ENCODE peak calls at places on chromosome 18, in ten cellular contexts. L is breast epithelium; D is PC-9; T is adrenal gland; A is GM23248; B is PC-3; U is psoas muscle; V is RWPE1; M is foreskin keratinocyte; Q is CD8-positive, alpha-beta memory T cell. I is an unnamed sample.

GRCh38 chr18:60549338-60549960 is 176.9 kb upstream of the MC4R start:
- DNase-seq in B (peak), L (no peak), A (peak), Q (no peak), D (peak), M (peak), V (no peak), T (peak), U (no peak), I (no peak)

GRCh38 chr18:76957384-76958355 is 135.3 kb downstream of the ZNF236 start:
- DNase-seq in M (no peak), Q (no peak), D (no peak), T (no peak), A (no peak), U (no peak), V (no peak), L (no peak), B (no peak), I (no peak)

GRCh38 chr18:3886575-3887322 is 436.8 kb downstream of the TGIF1 start:
- DNase-seq in T (peak), Q (no peak), U (no peak), L (no peak), M (no peak), A (no peak), D (no peak), B (no peak), V (no peak), I (no peak)

GRCh38 chr18:56550121-56550520 is 88.3 kb downstream of the TXNL1 start:
- DNase-seq in U (no peak), M (no peak), B (no peak), D (no peak), Q (no peak), V (no peak), A (peak), L (no peak), T (no peak), I (no peak)

GRCh38 chr18:51890762-51891161 is 449.2 kb upstream of the DCC start:
- DNase-seq in U (no peak), T (peak), M (peak), V (peak), B (peak), D (peak), L (peak), A (peak), Q (no peak), I (no peak)

GRCh38 chr18:36378194-36378593 is 80.7 kb downstream of the FHOD3 start:
- DNase-seq in B (no peak), U (no peak), T (no peak), Q (no peak), V (no peak), A (peak), L (no peak), M (no peak), D (no peak), I (no peak)

GRCh38 chr18:3067213-3068118 is 54.5 kb upstream of the LPIN2 start:
- DNase-seq in L (no peak), D (no peak), B (no peak), V (no peak), Q (peak), A (no peak), T (no peak), M (no peak), U (no peak), I (peak)

GRCh38 chr18:37779220-37779619 is 213.6 kb upstream of the CELF4 start:
- DNase-seq in B (no peak), D (no peak), T (no peak), V (no peak), Q (no peak), M (no peak), A (no peak), U (no peak), L (no peak), I (peak)

GRCh38 chr18:41744664-41745063 is 210.4 kb upstream of the PIK3C3 start:
- DNase-seq in L (no peak), B (no peak), A (no peak), D (no peak), M (no peak), T (no peak), U (no peak), V (no peak), Q (no peak), I (no peak)

GRCh38 chr18:24076950-24077349 is 61.9 kb upstream of the CABYR start:
- DNase-seq in U (no peak), M (no peak), Q (no peak), V (no peak), A (no peak), D (no peak), T (no peak), L (no peak), B (no peak), I (no peak)

GRCh38 chr18:45481846-45482245 is 133.4 kb upstream of the SLC14A2 start:
- DNase-seq in M (no peak), T (no peak), L (no peak), V (no peak), Q (no peak), B (no peak), A (no peak), D (no peak), U (no peak), I (no peak)

GRCh38 chr18:57519668-57520424 is 66.7 kb downstream of the FECH start:
- DNase-seq in V (peak), T (no peak), Q (no peak), L (no peak), U (no peak), B (no peak), M (no peak), D (peak), A (no peak), I (no peak)

GRCh38 chr18:6103758-6104157 is 208.4 kb upstream of the TMEM200C start:
- DNase-seq in T (no peak), A (no peak), B (no peak), Q (no peak), L (no peak), V (no peak), D (no peak), M (no peak), U (no peak), I (no peak)

GRCh38 chr18:77249583-77250500 is at the start of gene GALR1:
- DNase-seq in V (no peak), T (no peak), D (no peak), A (peak), M (no peak), B (no peak), Q (no peak), L (no peak), U (no peak), I (no peak)

GRCh38 chr18:70385474-70385873 is 96.6 kb downstream of the SOCS6 start:
- DNase-seq in M (no peak), Q (no peak), U (no peak), A (peak), V (no peak), D (no peak), B (no peak), T (no peak), L (no peak), I (no peak)

GRCh38 chr18:3688682-3689081 is 238.7 kb downstream of the TGIF1 start:
- DNase-seq in L (no peak), A (peak), B (peak), V (peak), M (peak), U (no peak), D (no peak), T (no peak), Q (no peak), I (no peak)

GRCh38 chr18:79393181-79393598 is 2.5 kb upstream of the NFATC1 start:
- DNase-seq in M (no peak), D (no peak), U (peak), B (no peak), T (no peak), L (no peak), A (peak), Q (peak), V (no peak), I (peak)

GRCh38 chr18:61972389-61973264 is 79.8 kb upstream of the RNF152 start:
- DNase-seq in Q (no peak), T (no peak), D (no peak), V (no peak), B (no peak), A (no peak), L (no peak), M (no peak), U (no peak), I (no peak)

GRCh38 chr18:12307251-12307736 is 747 bp upstream of the TUBB6 start:
- DNase-seq in L (peak), V (no peak), U (peak), B (no peak), D (no peak), T (peak), Q (no peak), A (peak), M (no peak), I (peak)

GRCh38 chr18:22504665-22505064 is 87.0 kb upstream of the CTAGE1 start:
- DNase-seq in Q (no peak), A (peak), D (peak), B (peak), V (peak), M (peak), T (no peak), L (no peak), U (no peak), I (no peak)
- H3K27ac ChIP-seq in Q (no peak), A (peak), D (no peak), B (peak), V (no peak), M (no peak), T (no peak), L (no peak), U (no peak), I (no peak)

GRCh38 chr18:22709288-22710060 is 223.7 kb upstream of the RBBP8 start:
- DNase-seq in D (no peak), B (no peak), T (peak), A (peak), V (no peak), U (no peak), L (no peak), M (no peak), Q (no peak), I (no peak)

GRCh38 chr18:22713511-22713910 is 219.6 kb upstream of the RBBP8 start:
- DNase-seq in A (no peak), L (no peak), Q (no peak), T (no peak), B (no peak), V (no peak), M (no peak), D (no peak), U (no peak), I (no peak)

GRCh38 chr18:22705328-22705727 is 227.8 kb upstream of the RBBP8 start:
- DNase-seq in A (peak), Q (no peak), M (peak), B (peak), V (peak), L (no peak), D (no peak), U (no peak), T (no peak), I (no peak)

GRCh38 chr18:22711381-22711717 is 221.8 kb upstream of the RBBP8 start:
- DNase-seq in L (no peak), U (no peak), Q (no peak), M (peak), D (peak), A (peak), V (peak), B (peak), T (no peak), I (no peak)

GRCh38 chr18:22710628-22711380 is 222.3 kb upstream of the RBBP8 start:
- DNase-seq in L (no peak), D (no peak), T (peak), B (peak), A (peak), V (peak), M (peak), Q (no peak), U (no peak), I (peak)
- H3K27ac ChIP-seq in L (peak), D (peak), T (peak), B (peak), A (peak), V (peak), M (peak), Q (no peak), U (peak), I (peak)

DNA sequence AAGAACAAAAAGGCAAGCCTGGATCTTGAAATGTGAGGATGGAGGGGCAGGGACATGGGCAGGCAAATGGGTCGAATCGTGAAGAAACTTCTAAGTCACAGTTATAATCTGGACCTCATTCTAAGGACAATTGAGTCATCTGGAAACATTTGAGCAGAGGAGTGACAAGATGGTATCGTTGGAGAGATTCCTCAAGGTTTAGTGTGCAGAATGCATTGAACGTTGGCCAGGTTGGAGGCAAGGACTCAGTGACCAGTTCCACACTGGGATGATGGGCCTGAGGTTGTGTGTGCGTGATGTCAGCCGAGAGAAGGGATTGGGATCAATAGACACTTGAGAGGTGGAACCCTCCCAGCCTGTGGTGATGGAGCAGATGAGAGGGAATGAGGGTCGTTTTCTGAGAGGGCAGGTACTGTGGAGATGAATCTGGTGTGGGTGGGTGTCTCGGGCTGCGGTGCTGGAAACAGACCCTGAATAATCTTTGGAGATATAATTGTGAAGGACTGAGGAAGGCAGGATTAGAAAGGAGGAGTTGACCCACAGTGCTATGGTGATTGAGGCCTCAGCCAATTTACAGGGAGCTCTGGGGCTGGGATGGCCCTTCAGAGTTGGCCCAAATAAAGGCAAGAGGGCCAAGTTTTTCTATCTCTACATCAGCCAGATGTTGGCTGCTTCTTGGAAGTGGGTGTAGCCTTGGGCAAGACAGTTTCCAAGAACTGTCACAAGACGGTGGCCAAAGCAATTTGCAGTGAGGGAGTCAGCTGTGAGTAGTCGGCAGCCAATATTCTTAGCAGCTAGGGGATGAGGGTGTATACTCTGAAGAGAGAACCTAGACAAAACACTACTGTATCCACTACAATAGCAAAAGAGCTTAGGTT is 5.8 kb upstream of the ZNF532 start:
- DNase-seq in U (peak), A (peak), D (no peak), T (peak), V (no peak), Q (no peak), L (peak), M (no peak), B (no peak), I (no peak)
- H3K27ac ChIP-seq in U (peak), A (peak), D (no peak), T (no peak), V (no peak), Q (no peak), L (peak), M (no peak), B (no peak), I (no peak)

GRCh38 chr18:48874701-48875162 is 76.0 kb downstream of the SMAD7 start:
- DNase-seq in L (no peak), B (no peak), T (no peak), D (no peak), Q (no peak), V (no peak), M (no peak), A (no peak), U (no peak), I (peak)
- H3K27ac ChIP-seq in L (no peak), B (no peak), T (no peak), D (no peak), Q (no peak), V (peak), M (no peak), A (no peak), U (no peak), I (no peak)

DNA sequence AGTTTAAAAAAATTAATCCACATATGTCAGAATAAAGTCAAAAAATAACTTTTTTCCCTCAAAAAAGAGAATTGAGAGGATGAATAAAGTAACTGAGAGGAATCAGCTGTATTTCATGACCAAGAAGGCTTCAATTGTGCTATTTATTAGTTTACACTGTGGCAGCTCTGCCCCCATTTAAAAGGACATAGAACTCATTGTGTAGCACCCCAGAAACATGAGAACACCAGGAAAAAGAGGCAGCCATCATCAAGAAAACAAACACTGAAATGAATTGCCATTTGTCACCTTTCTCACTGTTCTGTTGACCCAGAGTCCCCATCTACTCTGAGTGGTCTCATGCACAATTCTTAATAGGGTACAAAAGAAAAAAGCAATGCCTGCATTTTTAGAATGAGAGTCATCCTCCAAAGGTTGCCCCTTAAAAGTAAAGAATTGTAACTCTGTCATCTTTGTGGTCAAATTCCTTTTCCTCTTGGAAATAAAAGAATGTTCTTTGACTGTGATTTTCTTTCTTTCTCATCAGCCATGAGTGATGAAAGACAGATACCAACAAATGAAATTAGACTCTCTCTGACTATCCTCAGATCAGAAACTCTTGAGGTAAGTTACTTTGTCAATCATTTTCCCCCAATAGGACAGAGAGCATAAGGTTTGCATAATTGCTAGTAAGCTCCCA is 1942.0 kb upstream of the PIK3C3 start:
- DNase-seq in U (no peak), A (peak), T (no peak), B (no peak), Q (no peak), V (no peak), D (no peak), L (no peak), M (no peak), I (no peak)
- H3K27ac ChIP-seq in U (no peak), A (no peak), T (no peak), B (no peak), Q (no peak), V (no peak), D (no peak), L (no peak), M (no peak), I (no peak)

I was measured in kidney.